ENCODE peak calls at places on chromosomes 11 and 22, in five cellular contexts. Y is kidney, Q is ovary, V is GM12865, L is GM23338. X is an unnamed sample.

GRCh38 chr11:93493252-93493897 is 49.8 kb downstream of the SMCO4 start:
- DNase-seq in Y (no peak), V (no peak), Q (no peak), L (no peak), X (no peak)

GRCh38 chr11:117230286-117230961 is 1.4 kb downstream of the PCSK7 start:
- DNase-seq in Q (no peak), L (no peak), Y (peak), V (peak), X (no peak)

GRCh38 chr22:18060646-18061620 is 16.9 kb upstream of the PEX26 start:
- DNase-seq in Y (peak), Q (no peak), V (no peak), L (no peak), X (peak)

GRCh38 chr11:74048993-74049392 is 40.1 kb upstream of the UCP3 start:
- DNase-seq in L (no peak), Q (no peak), Y (no peak), V (no peak), X (peak)

GRCh38 chr11:108498046-108498815 is at the start of gene POGLUT3:
- DNase-seq in L (peak), V (peak), Q (peak), Y (peak), X (peak)

GRCh38 chr22:50032109-50032871 is 19.7 kb upstream of the IL17REL start:
- DNase-seq in L (no peak), Q (no peak), Y (peak), V (no peak), X (no peak)

GRCh38 chr11:11186249-11186648 is 166.8 kb downstream of the CSNK2A3 start:
- DNase-seq in L (no peak), V (peak), Y (no peak), Q (no peak), X (no peak)

GRCh38 chr22:25405854-25406509 is 158.5 kb upstream of the GRK3 start:
- DNase-seq in Y (peak), L (no peak), V (no peak), Q (no peak), X (no peak)

GRCh38 chr11:15818132-15818842 is 538.1 kb downstream of the SOX6 start:
- DNase-seq in Y (no peak), L (no peak), V (no peak), Q (no peak), X (no peak)

GRCh38 chr11:133903875-133904817 is 52.6 kb downstream of the IGSF9B start:
- DNase-seq in Q (no peak), V (no peak), Y (no peak), L (no peak), X (no peak)

GRCh38 chr11:101348786-101349185 is 219.2 kb upstream of the PGR start:
- DNase-seq in Y (no peak), L (no peak), V (no peak), Q (no peak), X (no peak)

GRCh38 chr11:111310088-111310487 is 11.7 kb downstream of the POU2AF3 start:
- DNase-seq in V (no peak), Y (no peak), Q (no peak), L (no peak), X (no peak)

GRCh38 chr22:44360686-44361381 is 48.1 kb upstream of the SHISAL1 start:
- DNase-seq in L (peak), Q (peak), Y (peak), V (no peak), X (peak)
- TF ChIP-seq CTCF in L (no peak), Q (peak), Y (no peak), V (no peak), X (peak)

GRCh38 chr11:1761857-1762536 is 1.7 kb downstream of the CTSD start:
- DNase-seq in Q (no peak), V (no peak), L (no peak), Y (peak), X (no peak)

GRCh38 chr11:1763796-1764661 is at the start of gene CTSD:
- DNase-seq in V (peak), Y (peak), Q (peak), L (peak), X (peak)

GRCh38 chr11:1761110-1761856 is 2.4 kb downstream of the CTSD start:
- DNase-seq in Y (peak), Q (no peak), V (no peak), L (no peak), X (no peak)

GRCh38 chr11:1762537-1763302 is 1.0 kb downstream of the CTSD start:
- DNase-seq in Y (peak), Q (peak), L (no peak), V (no peak), X (no peak)

DNA sequence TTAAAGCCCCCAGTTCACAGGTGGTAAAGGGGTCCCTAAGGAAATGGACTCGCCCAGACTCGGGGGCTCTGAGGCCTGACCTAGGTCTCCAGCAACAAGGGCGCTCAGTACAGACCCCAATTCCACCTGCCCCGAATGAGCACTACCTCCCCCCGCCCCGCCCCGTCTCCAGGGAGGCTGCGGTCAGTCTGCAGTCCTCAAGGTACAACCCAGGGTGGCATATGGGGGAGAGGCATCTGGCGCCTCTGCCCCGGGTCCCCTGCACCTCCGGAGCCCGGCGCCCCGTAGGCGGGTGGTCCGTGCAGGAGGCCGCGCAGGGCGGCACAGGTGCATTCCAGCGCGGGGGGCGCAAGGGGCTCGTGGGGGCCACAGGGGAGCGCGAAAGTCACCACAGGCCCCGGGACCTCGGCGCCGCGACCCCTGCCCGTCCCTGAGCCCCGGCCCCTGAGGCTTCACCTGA is 361 bp downstream of the CTSD start:
- DNase-seq in Q (no peak), Y (peak), V (no peak), L (no peak), X (no peak)
- H3K4me3 ChIP-seq in Q (peak), Y (peak), V (peak), L (peak), X (peak)

GRCh38 chr22:22709719-22710445 is 65.5 kb downstream of the GGTLC2 start:
- DNase-seq in Y (no peak), L (peak), V (no peak), Q (no peak), X (peak)
- TF ChIP-seq CTCF in Y (peak), L (peak), V (peak), Q (no peak), X (peak)

GRCh38 chr11:8689726-8690255 is 7.2 kb downstream of the RPL27A start:
- DNase-seq in L (no peak), Q (no peak), V (no peak), Y (no peak), X (no peak)
- H3K4me3 ChIP-seq in L (peak), Q (no peak), V (peak), Y (no peak), X (no peak)